ENCODE peak calls at places on chromosomes 6 and 20, in six cellular contexts. G, J, P, A, W and D are unnamed samples.

GRCh38 chr6:150755042-150755441 is 110.5 kb upstream of the MTHFD1L start:
- DNase-seq in W (no peak), P (no peak), A (no peak), J (no peak), G (peak; percentile 50), D (no peak)

GRCh38 chr6:168049277-168049676 is 29.7 kb downstream of the FRMD1 start:
- DNase-seq in P (no peak), W (no peak), J (no peak), A (no peak), G (no peak), D (no peak)

GRCh38 chr6:44001318-44001868 is 125.9 kb downstream of the MRPL14 start:
- DNase-seq in P (peak; percentile 49), W (no peak), A (no peak), G (no peak), J (peak; percentile 28), D (no peak)

GRCh38 chr6:133590196-133590595 is 298.7 kb upstream of the TCF21 start:
- DNase-seq in A (no peak), W (no peak), J (no peak), G (no peak), P (no peak), D (no peak)

GRCh38 chr6:160520043-160520904 is 143.8 kb downstream of the LPA start:
- DNase-seq in P (peak; percentile 79), J (peak; percentile 43), G (peak; percentile 77), W (peak; percentile 89), A (peak; percentile 59), D (peak; percentile 87)

GRCh38 chr6:3309391-3310050 is 50.8 kb downstream of the PSMG4 start:
- DNase-seq in W (no peak), A (no peak), P (no peak), G (no peak), J (no peak), D (no peak)

GRCh38 chr6:38172739-38173415 is 353.4 kb downstream of the ZFAND3 start:
- DNase-seq in G (no peak), P (no peak), A (no peak), W (no peak), J (no peak), D (no peak)

GRCh38 chr6:5851261-5851757 is 155.4 kb downstream of the NRN1 start:
- DNase-seq in P (peak; percentile 62), A (peak; percentile 40), J (peak; percentile 8), W (peak; percentile 71), G (peak; percentile 75), D (no peak)

GRCh38 chr20:23180451-23180921 is 94.4 kb upstream of the CD93 start:
- DNase-seq in G (no peak), W (peak; percentile 37), A (no peak), P (no peak), J (no peak), D (no peak)

GRCh38 chr20:62409935-62410741 is 3.1 kb upstream of the CABLES2 start:
- DNase-seq in W (peak; percentile 82), G (no peak), J (peak; percentile 31), P (peak; percentile 46), A (no peak), D (no peak)

GRCh38 chr6:91822581-91822980 is 1235.7 kb upstream of the MAP3K7 start:
- DNase-seq in P (no peak), W (no peak), J (no peak), A (no peak), G (no peak), D (no peak)